ENCODE peak calls at places on chromosomes 4 and X, in eight cellular contexts. N is body of pancreas; F is T-helper 17 cell; T is SK-N-SH treated with all-trans-retinoic acid at 6 μM for 48 hours; D is left cardiac atrium; O is HCT116; X is activated naive CD8-positive, alpha-beta T cell treated with anti-CD3 and anti-CD28 coated beads, Interleukin-2, amount 50 U/mL, for 24 hours; L is left colon. A is an unnamed sample.

GRCh38 chr4:109611045-109611616 is 51.1 kb downstream of the MCUB start:
- ATAC-seq in F (no peak), D (peak), N (no peak), L (peak), T (no peak), O (no peak), X (no peak), A (no peak)

GRCh38 chrX:110759785-110760184 is 35.8 kb downstream of the CHRDL1 start:
- ATAC-seq in D (peak), F (no peak), O (no peak), L (no peak), N (no peak), X (no peak), T (no peak), A (peak)

GRCh38 chrX:119194631-119195030 is 41.5 kb upstream of the PGRMC1 start:
- ATAC-seq in L (no peak), F (no peak), X (no peak), N (no peak), T (no peak), D (no peak), O (no peak), A (no peak)

GRCh38 chr4:88275516-88275915 is 8.8 kb downstream of the PPM1K start:
- ATAC-seq in D (peak), X (no peak), N (no peak), L (peak), F (peak), T (no peak), O (no peak), A (no peak)

GRCh38 chr4:69760455-69760854 is at the start of gene SULT1B1:
- ATAC-seq in T (peak), X (peak), D (peak), O (no peak), N (peak), F (peak), L (peak), A (no peak)

GRCh38 chrX:10062980-10063379 is 93.8 kb upstream of the CLCN4 start:
- ATAC-seq in F (no peak), L (no peak), X (no peak), N (no peak), O (no peak), D (no peak), T (no peak), A (no peak)

GRCh38 chr4:16116019-16116418 is 32.2 kb upstream of the PROM1 start:
- ATAC-seq in D (peak), L (no peak), O (no peak), T (no peak), F (no peak), X (no peak), N (peak), A (no peak)

GRCh38 chr4:16544251-16544721 is 318.0 kb upstream of the TAPT1 start:
- ATAC-seq in F (no peak), L (no peak), D (peak), T (no peak), N (peak), O (no peak), X (no peak), A (peak)

GRCh38 chrX:126342859-126343258 is 176.8 kb upstream of the DCAF12L2 start:
- ATAC-seq in T (no peak), O (no peak), D (no peak), L (no peak), N (no peak), X (no peak), F (no peak), A (no peak)

GRCh38 chr4:88159137-88159725 is 792 bp upstream of the ABCG2 start:
- ATAC-seq in N (peak), F (no peak), L (no peak), T (peak), O (peak), X (peak), D (peak), A (peak)

GRCh38 chrX:85379174-85379907 is at the start of gene POF1B:
- ATAC-seq in D (peak), O (no peak), F (peak), T (no peak), L (peak), N (peak), X (no peak), A (no peak)

GRCh38 chrX:47176101-47176740 is 17.4 kb upstream of the UBA1 start:
- ATAC-seq in N (no peak), X (no peak), T (no peak), F (no peak), L (no peak), O (no peak), D (no peak), A (no peak)

GRCh38 chrX:107728342-107729099 is 47.1 kb downstream of the TSC22D3 start:
- ATAC-seq in O (no peak), N (no peak), D (peak), L (no peak), T (no peak), F (no peak), X (no peak), A (no peak)

GRCh38 chr4:825969-826330 is at the start of gene CPLX1:
- ATAC-seq in X (no peak), F (peak), L (peak), O (peak), N (no peak), T (no peak), D (no peak), A (no peak)

GRCh38 chrX:45811307-45811706 is 610.6 kb upstream of the DIPK2B start:
- ATAC-seq in D (no peak), L (no peak), F (no peak), N (no peak), O (no peak), X (peak), T (no peak), A (no peak)

GRCh38 chr4:83947811-83948210 is 411.9 kb downstream of the GPAT3 start:
- ATAC-seq in D (no peak), T (no peak), F (no peak), X (no peak), N (no peak), O (no peak), L (no peak), A (no peak)

GRCh38 chr4:83490876-83491450 is 6.1 kb upstream of the ABRAXAS1 start:
- ATAC-seq in T (peak), N (no peak), F (peak), L (peak), O (peak), X (no peak), D (no peak), A (no peak)

GRCh38 chr4:20084488-20084887 is 167.2 kb upstream of the SLIT2 start:
- ATAC-seq in O (no peak), T (no peak), F (no peak), L (no peak), D (no peak), X (peak), N (no peak), A (no peak)

GRCh38 chrX:9539611-9540387 is 74.9 kb downstream of the TBL1X start:
- ATAC-seq in T (no peak), O (no peak), N (no peak), D (no peak), L (peak), X (no peak), F (no peak), A (no peak)

GRCh38 chrX:37350034-37350365 is 836 bp downstream of the PRRG1 start:
- ATAC-seq in O (peak), L (peak), D (peak), F (no peak), N (peak), X (no peak), T (peak), A (peak)

GRCh38 chrX:72387247-72387646 is 81.5 kb upstream of the CITED1 start:
- ATAC-seq in X (no peak), T (no peak), N (no peak), O (no peak), F (no peak), D (no peak), L (no peak), A (no peak)

GRCh38 chr4:151347490-151347889 is 22.1 kb upstream of the SH3D19 start:
- ATAC-seq in L (peak), N (no peak), O (no peak), T (no peak), X (no peak), F (no peak), D (no peak), A (no peak)

GRCh38 chr4:2731907-2732314 is 24.2 kb downstream of the TNIP2 start:
- ATAC-seq in F (no peak), T (no peak), X (no peak), O (no peak), D (peak), N (peak), L (peak), A (no peak)

GRCh38 chrX:56268888-56269287 is 36.7 kb downstream of the KLF8 start:
- ATAC-seq in X (peak), L (no peak), O (no peak), N (no peak), D (no peak), F (no peak), T (no peak), A (no peak)

GRCh38 chr4:186204611-186205144 is 13.3 kb downstream of the CYP4V2 start:
- ATAC-seq in F (no peak), N (no peak), O (no peak), L (peak), D (no peak), T (no peak), X (no peak), A (no peak)